ENCODE peak calls at places on chromosomes 13 and 19, in nine cellular contexts. O is SK-N-SH, B is GM23338, C is sigmoid colon, Q is breast epithelium, L is endothelial cell of umbilical vein, A is transverse colon, M is suprapubic skin, N is stomach. I is an unnamed sample.

GRCh38 chr19:35644987-35645679 is 3.0 kb upstream of the COX6B1 start:
- DNase-seq in N (peak; percentile 87), O (peak; percentile 75), C (peak; percentile 93), M (peak; percentile 92), B (peak; percentile 97), Q (peak; percentile 58), A (peak; percentile 92), L (peak; percentile 54), I (peak; percentile 51)

GRCh38 chr19:35267818-35268545 is 780 bp upstream of the USF2 start:
- DNase-seq in B (peak; percentile 82), L (peak; percentile 65), Q (peak; percentile 57), M (no peak), C (peak; percentile 85), N (peak; percentile 78), A (peak; percentile 81), O (peak; percentile 99), I (no peak)

GRCh38 chr13:71629167-71629566 is 237.8 kb downstream of the DACH1 start:
- DNase-seq in B (peak; percentile 17), N (no peak), O (no peak), L (no peak), M (no peak), A (no peak), C (no peak), Q (no peak), I (no peak)

GRCh38 chr19:3636962-3637361 is 10.4 kb upstream of the CACTIN start:
- DNase-seq in N (no peak), B (no peak), L (no peak), A (no peak), Q (no peak), M (no peak), O (no peak), C (no peak), I (no peak)

GRCh38 chr13:27549406-27549981 is 70.8 kb downstream of the LNX2 start:
- DNase-seq in N (peak; percentile 82), B (no peak), Q (no peak), C (no peak), M (no peak), O (no peak), L (no peak), A (peak; percentile 82), I (no peak)

GRCh38 chr19:54453921-54454780 is 5.2 kb downstream of the LENG8 start:
- DNase-seq in Q (no peak), O (no peak), N (no peak), C (no peak), M (no peak), B (no peak), L (no peak), A (no peak), I (no peak)

GRCh38 chr19:18203408-18203862 is 407 bp downstream of the RAB3A start:
- DNase-seq in A (peak; percentile 58), M (peak; percentile 78), L (no peak), O (peak; percentile 69), N (no peak), C (no peak), Q (peak; percentile 36), B (no peak), I (no peak)

GRCh38 chr19:33064778-33065550 is at the start of gene RHPN2:
- DNase-seq in M (no peak), N (peak; percentile 81), Q (no peak), A (peak; percentile 87), B (peak; percentile 80), O (peak; percentile 96), L (peak; percentile 57), C (peak; percentile 73), I (no peak)

GRCh38 chr13:25215253-25215575 is 43.1 kb upstream of the AMER2 start:
- DNase-seq in N (no peak), L (no peak), Q (no peak), A (no peak), C (no peak), O (no peak), M (no peak), B (no peak), I (no peak)

GRCh38 chr19:55255618-55256423 is 3.0 kb downstream of the PPP6R1 start:
- DNase-seq in C (no peak), N (peak; percentile 46), B (no peak), Q (no peak), M (no peak), L (no peak), O (no peak), A (peak; percentile 42), I (no peak)

GRCh38 chr13:51643114-51643881 is 59.0 kb downstream of the WDFY2 start:
- DNase-seq in C (no peak), A (no peak), B (peak; percentile 44), L (peak; percentile 62), Q (no peak), M (no peak), O (no peak), N (no peak), I (no peak)

GRCh38 chr13:21805733-21806132 is 134.9 kb downstream of the FGF9 start:
- DNase-seq in M (no peak), Q (no peak), N (no peak), L (no peak), C (no peak), B (no peak), A (no peak), O (no peak), I (no peak)

GRCh38 chr13:62293081-62293480 is 877.4 kb upstream of the PCDH20 start:
- DNase-seq in B (no peak), L (no peak), Q (no peak), C (no peak), O (no peak), A (no peak), N (no peak), M (no peak), I (no peak)

GRCh38 chr19:494171-495046 is 1.9 kb upstream of the MADCAM1 start:
- DNase-seq in C (no peak), N (no peak), M (no peak), B (peak; percentile 48), A (no peak), L (no peak), Q (no peak), O (no peak), I (no peak)

GRCh38 chr13:74026753-74027152 is 107.5 kb downstream of the KLF12 start:
- DNase-seq in O (no peak), N (peak; percentile 29), A (peak; percentile 44), C (no peak), Q (no peak), B (peak; percentile 85), L (peak; percentile 61), M (no peak), I (no peak)

GRCh38 chr19:7605490-7606222 is 10.0 kb downstream of the CAMSAP3 start:
- DNase-seq in N (no peak), B (peak; percentile 91), C (no peak), L (peak; percentile 29), Q (no peak), A (no peak), M (no peak), O (peak; percentile 78), I (peak; percentile 12)

GRCh38 chr19:9306443-9306842 is 3.2 kb downstream of the ZNF699 start:
- DNase-seq in M (no peak), B (no peak), N (no peak), C (no peak), A (no peak), Q (no peak), L (no peak), O (no peak), I (no peak)

GRCh38 chr13:30408319-30409101 is 13.8 kb upstream of the UBE2L5 start:
- DNase-seq in M (peak; percentile 98), L (peak; percentile 94), Q (peak; percentile 95), O (peak; percentile 42), N (peak; percentile 96), B (peak; percentile 97), A (peak; percentile 97), C (peak; percentile 98), I (no peak)
- H3K4me3 ChIP-seq in M (peak overlapping the region; percentile 40), L (no peak overlapping the region), Q (peak overlapping the region; percentile 61), O (no peak overlapping the region), N (peak overlapping the region; percentile 34), B (peak overlapping the region; percentile 50), A (peak overlapping the region; percentile 20), C (peak overlapping the region; percentile 42), I (peak overlapping the region; percentile 48)

GRCh38 chr19:47095707-47096704 is 17.6 kb downstream of the ZC3H4 start:
- DNase-seq in A (peak; percentile 96), C (no peak), O (no peak), M (peak; percentile 85), Q (peak; percentile 95), N (peak; percentile 97), L (no peak), B (peak; percentile 41), I (no peak)
- TF ChIP-seq POLR2AphosphoS5 in A (peak; percentile 55), C (peak; percentile 17), O (no peak), M (no peak), Q (peak; percentile 24), N (peak; percentile 85), L (no peak), B (no peak), I (no peak)

GRCh38 chr19:6262519-6262918 is 17.3 kb downstream of the MLLT1 start:
- DNase-seq in B (no peak), L (no peak), M (no peak), C (no peak), N (no peak), A (no peak), O (no peak), Q (no peak), I (no peak)
- H3K4me1 ChIP-seq in B (peaks cover 6% of the 10 kb centered on the region), L (no peaks in the 10 kb centered on the region), M (peaks cover 4% of the 10 kb centered on the region), C (no peaks in the 10 kb centered on the region), N (peaks cover 66% of the 10 kb centered on the region), A (peaks cover 13% of the 10 kb centered on the region), O (no peaks in the 10 kb centered on the region), Q (no peaks in the 10 kb centered on the region), I (no peaks in the 10 kb centered on the region)

GRCh38 chr13:30305456-30305855 is 1.9 kb downstream of the KATNAL1 start:
- DNase-seq in C (no peak), A (no peak), M (no peak), N (no peak), B (no peak), O (no peak), L (no peak), Q (no peak), I (no peak)
- H3K4me3 ChIP-seq in C (peak overlapping the region; percentile 83), A (no peak overlapping the region), M (no peak overlapping the region), N (no peak overlapping the region), B (peak overlapping the region; percentile 72), O (peak overlapping the region; percentile 99), L (no peak overlapping the region), Q (no peak overlapping the region), I (peak overlapping the region; percentile 73)

DNA sequence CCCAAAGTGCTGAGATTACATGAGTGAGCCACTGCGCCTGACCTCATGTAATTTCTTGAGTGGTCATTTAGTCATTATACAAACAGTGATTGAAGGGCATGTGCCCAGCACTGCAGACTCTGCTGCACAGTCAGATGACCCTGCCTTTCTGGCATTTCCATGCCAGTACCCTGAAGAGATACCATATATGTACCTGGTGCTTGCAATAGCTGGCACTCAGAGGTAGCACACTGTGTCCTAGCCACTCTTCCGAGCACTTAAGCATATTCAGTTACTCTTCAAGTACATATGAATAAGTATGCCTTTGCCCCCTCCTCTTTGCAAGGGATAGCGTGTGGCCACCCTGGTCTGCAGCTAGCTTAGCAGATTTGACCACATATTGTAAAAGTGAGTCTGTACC is 15.5 kb downstream of the STX10 start:
- DNase-seq in B (no peak), O (no peak), N (no peak), C (no peak), L (no peak), Q (no peak), A (no peak), M (no peak), I (no peak)
- TF ChIP-seq POLR2AphosphoS5 in B (no peak), O (no peak), N (no peak), C (no peak), L (no peak), Q (no peak), A (no peak), M (no peak), I (no peak)

GRCh38 chr19:58577581-58578429 is 4.7 kb upstream of the MZF1 start:
- DNase-seq in M (peak; percentile 50), Q (no peak), N (no peak), B (no peak), A (no peak), L (no peak), O (no peak), C (peak; percentile 45), I (no peak)
- H3K4me1 ChIP-seq in M (peaks cover 23% of the 10 kb centered on the region), Q (peaks cover 5% of the 10 kb centered on the region), N (peaks cover 66% of the 10 kb centered on the region), B (peaks cover 12% of the 10 kb centered on the region), A (peaks cover 20% of the 10 kb centered on the region), L (peaks cover 12% of the 10 kb centered on the region), O (peaks cover 11% of the 10 kb centered on the region), C (no peaks in the 10 kb centered on the region), I (peaks cover 9% of the 10 kb centered on the region)

I was measured in Panc1.